ENCODE peak calls at places on chromosomes 11 and 22, in five cellular contexts. One of them, this sample, is unnamed.

GRCh38 chr11:116693206-116694016 is 79.4 kb downstream of the BUD13 start:
- DNase-seq in iPS-NIHi11: no peak
- DNase-seq in hypothalamus: no peak
- DNase-seq in NCI-H774: peak
- DNase-seq in left ventricle myocardium inferior: no peak
- DNase-seq in this sample: no peak

GRCh38 chr22:47067911-47068654 is 305.6 kb downstream of the TBC1D22A start:
- DNase-seq in iPS-NIHi11: peak
- DNase-seq in hypothalamus: no peak
- DNase-seq in NCI-H774: no peak
- DNase-seq in left ventricle myocardium inferior: peak
- DNase-seq in this sample: no peak

GRCh38 chr11:12359761-12360160 is 17.6 kb upstream of the PARVA start:
- DNase-seq in iPS-NIHi11: no peak
- DNase-seq in hypothalamus: no peak
- DNase-seq in NCI-H774: no peak
- DNase-seq in left ventricle myocardium inferior: no peak
- DNase-seq in this sample: no peak

GRCh38 chr11:112776834-112777793 is 184.1 kb upstream of the NCAM1 start:
- DNase-seq in iPS-NIHi11: no peak
- DNase-seq in hypothalamus: no peak
- DNase-seq in NCI-H774: peak
- DNase-seq in left ventricle myocardium inferior: no peak
- DNase-seq in this sample: peak

GRCh38 chr11:95991101-95991500 is 67.2 kb upstream of the MTMR2 start:
- DNase-seq in iPS-NIHi11: peak
- DNase-seq in hypothalamus: no peak
- DNase-seq in NCI-H774: no peak
- DNase-seq in left ventricle myocardium inferior: no peak
- DNase-seq in this sample: peak

GRCh38 chr11:133681901-133682300 is 149.6 kb upstream of the OPCML start:
- DNase-seq in iPS-NIHi11: peak
- DNase-seq in hypothalamus: no peak
- DNase-seq in NCI-H774: peak
- DNase-seq in left ventricle myocardium inferior: no peak
- DNase-seq in this sample: peak

GRCh38 chr11:94120946-94121345 is 7.7 kb upstream of the PANX1 start:
- DNase-seq in iPS-NIHi11: no peak
- DNase-seq in hypothalamus: no peak
- DNase-seq in NCI-H774: no peak
- DNase-seq in left ventricle myocardium inferior: no peak
- DNase-seq in this sample: no peak

GRCh38 chr11:33411751-33412150 is 154.6 kb downstream of the HIPK3 start:
- DNase-seq in iPS-NIHi11: no peak
- DNase-seq in hypothalamus: no peak
- DNase-seq in NCI-H774: no peak
- DNase-seq in left ventricle myocardium inferior: no peak
- DNase-seq in this sample: no peak

GRCh38 chr22:40413873-40414272 is 43.5 kb downstream of the SGSM3 start:
- DNase-seq in iPS-NIHi11: no peak
- DNase-seq in hypothalamus: no peak
- DNase-seq in NCI-H774: no peak
- DNase-seq in left ventricle myocardium inferior: no peak
- DNase-seq in this sample: no peak

GRCh38 chr22:37499006-37499707 is 13.0 kb upstream of the MFNG start:
- DNase-seq in iPS-NIHi11: no peak
- DNase-seq in hypothalamus: no peak
- DNase-seq in NCI-H774: no peak
- DNase-seq in left ventricle myocardium inferior: no peak
- DNase-seq in this sample: no peak

GRCh38 chr11:61553373-61554171 is 27.3 kb downstream of the SYT7 start:
- DNase-seq in iPS-NIHi11: no peak
- DNase-seq in hypothalamus: no peak
- DNase-seq in NCI-H774: no peak
- DNase-seq in left ventricle myocardium inferior: no peak
- DNase-seq in this sample: no peak

GRCh38 chr22:43561421-43562178 is 149.8 kb downstream of the MPPED1 start:
- DNase-seq in iPS-NIHi11: no peak
- DNase-seq in hypothalamus: no peak
- DNase-seq in NCI-H774: no peak
- DNase-seq in left ventricle myocardium inferior: no peak
- DNase-seq in this sample: no peak

GRCh38 chr11:27207025-27207650 is 155.9 kb downstream of the CCDC34 start:
- DNase-seq in iPS-NIHi11: no peak
- DNase-seq in hypothalamus: no peak
- DNase-seq in NCI-H774: no peak
- DNase-seq in left ventricle myocardium inferior: no peak
- DNase-seq in this sample: no peak

GRCh38 chr11:117570701-117571100 is 226.3 kb downstream of the DSCAML1 start:
- DNase-seq in iPS-NIHi11: no peak
- DNase-seq in hypothalamus: no peak
- DNase-seq in NCI-H774: no peak
- DNase-seq in left ventricle myocardium inferior: no peak
- DNase-seq in this sample: no peak

GRCh38 chr22:39915295-39915726 is 14.4 kb downstream of the GRAP2 start:
- DNase-seq in iPS-NIHi11: no peak
- DNase-seq in hypothalamus: no peak
- DNase-seq in NCI-H774: no peak
- DNase-seq in left ventricle myocardium inferior: no peak
- DNase-seq in this sample: no peak

GRCh38 chr11:83521647-83522596 is 235.8 kb upstream of the CCDC90B start:
- DNase-seq in iPS-NIHi11: peak
- DNase-seq in hypothalamus: no peak
- DNase-seq in NCI-H774: peak
- DNase-seq in left ventricle myocardium inferior: no peak
- DNase-seq in this sample: peak

GRCh38 chr11:120035756-120036155 is 102.2 kb downstream of the TRIM29 start:
- DNase-seq in iPS-NIHi11: no peak
- DNase-seq in hypothalamus: no peak
- DNase-seq in NCI-H774: no peak
- DNase-seq in left ventricle myocardium inferior: no peak
- DNase-seq in this sample: peak

GRCh38 chr11:6248248-6248647 is 9.4 kb downstream of the CNGA4 start:
- DNase-seq in iPS-NIHi11: no peak
- DNase-seq in hypothalamus: no peak
- DNase-seq in NCI-H774: no peak
- DNase-seq in left ventricle myocardium inferior: no peak
- DNase-seq in this sample: peak

GRCh38 chr11:2271327-2272240 is 1.2 kb upstream of the ASCL2 start:
- DNase-seq in iPS-NIHi11: no peak
- DNase-seq in hypothalamus: no peak
- DNase-seq in NCI-H774: no peak
- DNase-seq in left ventricle myocardium inferior: no peak
- DNase-seq in this sample: peak

GRCh38 chr11:115488945-115489344 is 15.3 kb downstream of the CADM1 start:
- DNase-seq in iPS-NIHi11: no peak
- DNase-seq in hypothalamus: no peak
- DNase-seq in NCI-H774: no peak
- DNase-seq in left ventricle myocardium inferior: no peak
- DNase-seq in this sample: no peak

GRCh38 chr22:22452211-22452610 is 56.3 kb downstream of the ZNF280B start:
- DNase-seq in iPS-NIHi11: no peak
- DNase-seq in hypothalamus: no peak
- DNase-seq in NCI-H774: no peak
- DNase-seq in left ventricle myocardium inferior: no peak
- DNase-seq in this sample: no peak

GRCh38 chr11:57072640-57073039 is 83.9 kb downstream of the OR5AK2 start:
- DNase-seq in iPS-NIHi11: no peak
- DNase-seq in hypothalamus: no peak
- DNase-seq in NCI-H774: no peak
- DNase-seq in left ventricle myocardium inferior: no peak
- DNase-seq in this sample: no peak

GRCh38 chr22:26671317-26672059 is 14.1 kb downstream of the MIAT start:
- DNase-seq in iPS-NIHi11: no peak
- DNase-seq in hypothalamus: no peak
- DNase-seq in NCI-H774: no peak
- DNase-seq in left ventricle myocardium inferior: no peak
- DNase-seq in this sample: no peak

GRCh38 chr11:108112059-108112458 is 9.3 kb upstream of the ACAT1 start:
- DNase-seq in iPS-NIHi11: no peak
- DNase-seq in hypothalamus: no peak
- DNase-seq in NCI-H774: no peak
- DNase-seq in left ventricle myocardium inferior: no peak
- DNase-seq in this sample: no peak

GRCh38 chr11:4480577-4481539 is 1.6 kb upstream of the OR52K1 start:
- DNase-seq in iPS-NIHi11: no peak
- DNase-seq in hypothalamus: no peak
- DNase-seq in NCI-H774: no peak
- DNase-seq in left ventricle myocardium inferior: no peak
- DNase-seq in this sample: peak

GRCh38 chr11:104668797-104669463 is 229.3 kb downstream of the CASP12 start:
- DNase-seq in iPS-NIHi11: no peak
- DNase-seq in hypothalamus: no peak
- DNase-seq in NCI-H774: no peak
- DNase-seq in left ventricle myocardium inferior: no peak
- DNase-seq in this sample: no peak

GRCh38 chr11:34427171-34427805 is 11.4 kb upstream of the CAT start:
- DNase-seq in iPS-NIHi11: no peak
- DNase-seq in hypothalamus: no peak
- DNase-seq in NCI-H774: no peak
- DNase-seq in left ventricle myocardium inferior: no peak
- DNase-seq in this sample: peak

GRCh38 chr11:128324051-128324481 is 263.3 kb downstream of the ETS1 start:
- DNase-seq in iPS-NIHi11: no peak
- DNase-seq in hypothalamus: no peak
- DNase-seq in NCI-H774: no peak
- DNase-seq in left ventricle myocardium inferior: no peak
- DNase-seq in this sample: no peak